ENCODE peak calls at places on chromosomes 4 and X, in four cellular contexts. One of them, this sample, is unnamed. For H3K4me1, the result is how much of the 10 kb centered on the place peaks cover.

GRCh38 chrX:39125834-39126233 is 324.6 kb downstream of the MID1IP1 start:
- DNase-seq in left lung: no peak
- DNase-seq in PC-3: no peak
- DNase-seq in tibial nerve: peak
- DNase-seq in this sample: no peak

GRCh38 chr4:145694929-145695328 is 15.0 kb downstream of the C4orf51 start:
- DNase-seq in PC-3: peak
- DNase-seq in left lung: no peak
- DNase-seq in tibial nerve: no peak
- DNase-seq in this sample: no peak

GRCh38 chrX:132750312-132751042 is 208.0 kb downstream of the HS6ST2 start:
- DNase-seq in tibial nerve: no peak
- DNase-seq in PC-3: no peak
- DNase-seq in left lung: no peak
- DNase-seq in this sample: no peak

GRCh38 chrX:38458071-38458470 is 103.3 kb upstream of the TSPAN7 start:
- DNase-seq in left lung: no peak
- DNase-seq in PC-3: no peak
- DNase-seq in tibial nerve: no peak
- DNase-seq in this sample: no peak

GRCh38 chrX:24748196-24748595 is 54.5 kb downstream of the POLA1 start:
- DNase-seq in PC-3: peak
- DNase-seq in left lung: no peak
- DNase-seq in tibial nerve: no peak
- DNase-seq in this sample: no peak

GRCh38 chrX:153934473-153935325 is at the start of gene NAA10:
- DNase-seq in left lung: peak
- DNase-seq in tibial nerve: no peak
- DNase-seq in PC-3: peak
- DNase-seq in this sample: no peak

GRCh38 chr4:152014280-152014679 is 253.5 kb upstream of the GATB start:
- DNase-seq in tibial nerve: no peak
- DNase-seq in PC-3: no peak
- DNase-seq in left lung: no peak
- DNase-seq in this sample: no peak

GRCh38 chr4:79308971-79309370 is 16.9 kb downstream of the NAA11 start:
- DNase-seq in PC-3: no peak
- DNase-seq in left lung: no peak
- DNase-seq in tibial nerve: no peak
- DNase-seq in this sample: no peak

GRCh38 chr4:115145393-115146160 is 32.2 kb upstream of the NDST4 start:
- DNase-seq in left lung: no peak
- DNase-seq in tibial nerve: no peak
- DNase-seq in PC-3: no peak
- DNase-seq in this sample: no peak

GRCh38 chr4:139319571-139319970 is 17.3 kb upstream of the NDUFC1 start:
- DNase-seq in PC-3: no peak
- DNase-seq in tibial nerve: no peak
- DNase-seq in left lung: no peak
- DNase-seq in this sample: no peak

GRCh38 chr4:75344915-75345314 is 169.3 kb downstream of the RCHY1 start:
- DNase-seq in tibial nerve: no peak
- DNase-seq in left lung: no peak
- DNase-seq in PC-3: peak
- DNase-seq in this sample: no peak

GRCh38 chr4:23819041-23819511 is 70.8 kb downstream of the PPARGC1A start:
- DNase-seq in tibial nerve: no peak
- DNase-seq in PC-3: no peak
- DNase-seq in left lung: peak
- DNase-seq in this sample: no peak

GRCh38 chr4:25913056-25913850 is 767 bp upstream of the SMIM20 start:
- DNase-seq in tibial nerve: peak
- DNase-seq in left lung: peak
- DNase-seq in PC-3: no peak
- DNase-seq in this sample: peak

GRCh38 chrX:152949114-152949513 is 44.8 kb downstream of the PNMA5 start:
- DNase-seq in PC-3: no peak
- DNase-seq in tibial nerve: no peak
- DNase-seq in left lung: no peak
- DNase-seq in this sample: no peak

GRCh38 chr4:68960294-68961163 is 8.9 kb upstream of the UGT2A3 start:
- DNase-seq in tibial nerve: no peak
- DNase-seq in PC-3: no peak
- DNase-seq in left lung: no peak
- DNase-seq in this sample: no peak

GRCh38 chrX:1264556-1264955 is 4.1 kb upstream of the CSF2RA start:
- DNase-seq in left lung: no peak
- DNase-seq in PC-3: peak
- DNase-seq in tibial nerve: no peak
- DNase-seq in this sample: no peak

GRCh38 chr4:181106410-181106809 is 1136.8 kb upstream of the TENM3 start:
- DNase-seq in tibial nerve: no peak
- DNase-seq in PC-3: no peak
- DNase-seq in left lung: no peak
- DNase-seq in this sample: no peak

GRCh38 chr4:86653237-86653865 is 59.2 kb downstream of the PTPN13 start:
- DNase-seq in left lung: no peak
- DNase-seq in tibial nerve: no peak
- DNase-seq in PC-3: peak
- DNase-seq in this sample: no peak

GRCh38 chr4:127776620-127777019 is 5.5 kb upstream of the HSPA4L start:
- DNase-seq in left lung: no peak
- DNase-seq in tibial nerve: no peak
- DNase-seq in PC-3: peak
- DNase-seq in this sample: no peak

GRCh38 chrX:131752493-131753198 is 208.8 kb downstream of the OR13H1 start:
- DNase-seq in tibial nerve: no peak
- DNase-seq in left lung: peak
- DNase-seq in PC-3: peak
- DNase-seq in this sample: no peak

GRCh38 chr4:1871471-1872021 is 353 bp downstream of the NSD2 start:
- DNase-seq in PC-3: no peak
- DNase-seq in tibial nerve: no peak
- DNase-seq in left lung: peak
- DNase-seq in this sample: no peak

GRCh38 chr4:176400816-176401461 is 81.2 kb downstream of the SPCS3 start:
- DNase-seq in left lung: no peak
- DNase-seq in PC-3: peak
- DNase-seq in tibial nerve: no peak
- DNase-seq in this sample: no peak

GRCh38 chrX:19440713-19441112 is 74.6 kb downstream of the MAP3K15 start:
- DNase-seq in PC-3: peak
- DNase-seq in tibial nerve: no peak
- DNase-seq in left lung: no peak
- DNase-seq in this sample: no peak

GRCh38 chr4:99817310-99817885 is 771 bp downstream of the DAPP1 start:
- DNase-seq in tibial nerve: no peak
- DNase-seq in left lung: no peak
- DNase-seq in PC-3: peak
- DNase-seq in this sample: no peak

GRCh38 chr4:74230902-74231499 is 73.1 kb downstream of the MTHFD2L start:
- DNase-seq in tibial nerve: no peak
- DNase-seq in PC-3: peak
- DNase-seq in left lung: peak
- DNase-seq in this sample: peak

GRCh38 chr4:170139764-170140163 is 50.0 kb upstream of the AADAT start:
- DNase-seq in PC-3: peak
- DNase-seq in tibial nerve: no peak
- DNase-seq in left lung: no peak
- DNase-seq in this sample: no peak

GRCh38 chrX:73930300-73930699 is 367.3 kb downstream of the CHIC1 start:
- DNase-seq in PC-3: peak
- DNase-seq in tibial nerve: no peak
- DNase-seq in left lung: no peak
- DNase-seq in this sample: no peak

GRCh38 chrX:31483336-31483735 is 411.5 kb upstream of the FTHL17 start:
- DNase-seq in left lung: no peak
- DNase-seq in PC-3: no peak
- DNase-seq in tibial nerve: no peak
- DNase-seq in this sample: no peak

GRCh38 chrX:122567911-122568310 is 616.2 kb upstream of the GRIA3 start:
- DNase-seq in PC-3: no peak
- DNase-seq in left lung: no peak
- DNase-seq in tibial nerve: no peak
- DNase-seq in this sample: no peak

GRCh38 chrX:10173331-10173900 is 16.6 kb downstream of the CLCN4 start:
- DNase-seq in left lung: peak
- DNase-seq in PC-3: no peak
- DNase-seq in tibial nerve: peak
- DNase-seq in this sample: peak

GRCh38 chr4:26320159-26320452 is 708 bp upstream of the RBPJ start:
- DNase-seq in left lung: no peak
- DNase-seq in PC-3: no peak
- DNase-seq in tibial nerve: no peak
- DNase-seq in this sample: no peak

GRCh38 chr4:26372525-26373172 is 51.8 kb downstream of the RBPJ start:
- DNase-seq in PC-3: peak
- DNase-seq in tibial nerve: peak
- DNase-seq in left lung: no peak
- DNase-seq in this sample: no peak

GRCh38 chr4:1290165-1290977 is 680 bp downstream of the MAEA start:
- DNase-seq in PC-3: peak
- DNase-seq in left lung: no peak
- DNase-seq in tibial nerve: no peak
- DNase-seq in this sample: no peak

GRCh38 chr4:142380052-142380598 is 466.0 kb downstream of the INPP4B start:
- DNase-seq in PC-3: no peak
- DNase-seq in tibial nerve: no peak
- DNase-seq in left lung: no peak
- DNase-seq in this sample: no peak

GRCh38 chr4:40581254-40582140 is 48.2 kb downstream of the RBM47 start:
- DNase-seq in left lung: no peak
- DNase-seq in tibial nerve: no peak
- DNase-seq in PC-3: no peak
- DNase-seq in this sample: no peak

GRCh38 chr4:30182786-30183185 is 537.4 kb upstream of the PCDH7 start:
- DNase-seq in tibial nerve: no peak
- DNase-seq in left lung: no peak
- DNase-seq in PC-3: peak
- DNase-seq in this sample: no peak

GRCh38 chrX:46444011-46444410 is 101.2 kb downstream of the ZNF674 start:
- DNase-seq in tibial nerve: no peak
- DNase-seq in PC-3: peak
- DNase-seq in left lung: no peak
- DNase-seq in this sample: no peak

GRCh38 chr4:15373363-15373762 is 54.5 kb upstream of the C1QTNF7 start:
- DNase-seq in left lung: no peak
- DNase-seq in PC-3: no peak
- DNase-seq in tibial nerve: no peak
- DNase-seq in this sample: no peak

GRCh38 chr4:15376145-15376544 is 51.7 kb upstream of the C1QTNF7 start:
- DNase-seq in tibial nerve: no peak
- DNase-seq in PC-3: no peak
- DNase-seq in left lung: no peak
- DNase-seq in this sample: no peak

GRCh38 chr4:15376594-15376993 is 51.2 kb upstream of the C1QTNF7 start:
- DNase-seq in PC-3: peak
- DNase-seq in left lung: no peak
- DNase-seq in tibial nerve: no peak
- DNase-seq in this sample: no peak

GRCh38 chr4:15375707-15376106 is 52.1 kb upstream of the C1QTNF7 start:
- DNase-seq in PC-3: no peak
- DNase-seq in tibial nerve: no peak
- DNase-seq in left lung: no peak
- DNase-seq in this sample: no peak

GRCh38 chr4:15374697-15375096 is 53.1 kb upstream of the C1QTNF7 start:
- DNase-seq in tibial nerve: no peak
- DNase-seq in PC-3: no peak
- DNase-seq in left lung: no peak
- DNase-seq in this sample: no peak
- TF ChIP-seq CTCF in tibial nerve: no peak
- TF ChIP-seq CTCF in PC-3: no peak
- TF ChIP-seq CTCF in left lung: no peak
- TF ChIP-seq CTCF in this sample: no peak

DNA sequence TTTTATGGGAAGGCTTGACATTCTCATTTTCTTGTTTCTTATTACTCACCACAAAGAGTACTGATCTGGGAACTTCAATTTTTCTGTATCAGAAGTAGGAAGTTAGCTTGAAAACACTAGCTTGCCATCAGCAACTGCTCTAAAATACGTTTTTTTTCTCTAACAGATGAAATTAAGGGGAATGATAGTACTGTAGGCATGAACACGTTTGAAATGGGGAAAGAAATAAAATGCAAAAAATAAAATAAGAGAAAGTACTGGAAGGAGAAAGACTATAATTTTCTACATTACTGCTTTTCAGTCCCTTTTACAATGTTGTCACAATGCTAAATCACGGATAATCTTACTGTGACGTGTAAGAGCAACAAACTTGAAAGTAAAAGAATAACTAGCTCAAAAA is 1.5 kb downstream of the RADX start:
- DNase-seq in left lung: no peak
- DNase-seq in tibial nerve: no peak
- DNase-seq in PC-3: no peak
- DNase-seq in this sample: no peak
- H3K4me3 ChIP-seq in left lung: no peak
- H3K4me3 ChIP-seq in tibial nerve: no peak
- H3K4me3 ChIP-seq in PC-3: no peak
- H3K4me3 ChIP-seq in this sample: peak

DNA sequence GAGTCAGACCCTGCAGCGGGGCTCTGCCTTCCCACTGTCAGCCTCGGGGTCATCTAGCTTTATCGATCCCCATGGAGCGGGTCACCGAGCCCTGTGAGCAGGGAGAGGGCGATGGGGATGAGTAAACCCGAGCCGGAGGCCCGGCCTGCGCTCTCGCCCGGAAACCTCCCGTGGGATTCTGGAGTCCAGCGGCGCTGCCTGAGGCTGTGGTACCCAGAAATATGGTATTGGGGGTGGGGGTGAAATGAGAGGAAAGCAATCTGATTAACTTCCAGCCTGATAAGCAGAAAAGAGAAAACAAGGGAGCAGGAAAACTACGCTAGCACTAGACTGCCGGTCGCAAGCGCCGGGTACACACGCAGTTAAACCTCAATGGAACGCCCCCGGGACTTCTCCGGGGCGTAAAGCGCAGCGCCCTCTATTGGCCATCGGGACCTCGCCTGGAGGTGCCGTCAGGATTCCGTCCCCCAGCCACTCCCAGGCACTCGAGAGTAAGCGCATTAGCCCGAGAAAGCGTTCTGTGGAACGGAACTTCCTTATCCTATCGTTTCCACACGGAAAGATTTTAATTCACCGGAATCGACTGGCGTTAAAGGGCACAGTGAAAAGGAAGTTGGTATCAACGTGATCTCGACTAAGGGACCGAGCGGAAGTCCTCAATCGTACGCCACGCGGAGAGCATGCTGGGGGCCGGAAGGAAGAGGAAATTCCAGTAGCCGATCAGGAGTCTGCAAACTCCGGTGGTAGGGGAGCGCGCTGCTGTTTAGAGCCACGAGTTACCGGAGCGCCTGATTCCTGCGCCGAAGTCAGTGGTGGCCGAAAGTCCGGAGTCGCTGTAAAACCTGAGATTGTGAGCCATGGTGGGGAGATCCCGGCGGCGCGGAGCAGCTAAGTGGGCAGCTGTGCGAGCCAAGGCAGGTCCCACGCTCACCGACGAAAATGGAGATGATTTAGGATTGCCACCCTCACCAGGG is at the start of gene UTP3:
- DNase-seq in PC-3: peak
- DNase-seq in left lung: peak
- DNase-seq in tibial nerve: peak
- DNase-seq in this sample: peak
- H3K4me1 ChIP-seq in PC-3: under half
- H3K4me1 ChIP-seq in left lung: under half
- H3K4me1 ChIP-seq in tibial nerve: under half
- H3K4me1 ChIP-seq in this sample: under half

GRCh38 chr4:77465271-77465670 is 140.3 kb upstream of the CXCL13 start:
- DNase-seq in left lung: no peak
- DNase-seq in PC-3: peak
- DNase-seq in tibial nerve: peak
- DNase-seq in this sample: no peak
- TF ChIP-seq CTCF in left lung: peak
- TF ChIP-seq CTCF in PC-3: peak
- TF ChIP-seq CTCF in tibial nerve: no peak
- TF ChIP-seq CTCF in this sample: peak

This sample was measured in right atrium auricular region.